ENCODE peak calls at places on chromosomes 13 and 19, in six cellular contexts. X is HTR-8/SVneo, N is LHCN-M2, O is M059J, Q is progenitor cell of endocrine pancreas, V is activated T-helper 1 cell treated with Interleukin-2 at 50 U/mL for 16 hours. G is an unnamed sample.

GRCh38 chr13:20869540-20869939 is 33.0 kb downstream of the XPO4 start:
- DNase-seq in X (no peak), O (no peak), N (peak; percentile 10), V (no peak), Q (no peak), G (no peak)

GRCh38 chr13:43879323-43880181 is at the start of the genes CCDC122 and LACC1:
- DNase-seq in V (peak; percentile 54), O (peak; percentile 76), X (peak; percentile 25), Q (peak; percentile 68), N (peak; percentile 76), G (peak; percentile 53)

GRCh38 chr19:33306853-33307792 is 4.8 kb upstream of the CEBPA start:
- DNase-seq in X (no peak), V (no peak), N (no peak), Q (no peak), O (no peak), G (no peak)

GRCh38 chr19:2476451-2477140 is 669 bp downstream of the GADD45B start:
- DNase-seq in N (peak; percentile 67), Q (no peak), O (peak; percentile 72), X (no peak), V (peak; percentile 39), G (peak; percentile 42)

GRCh38 chr19:39823693-39824092 is 10.3 kb downstream of the DYRK1B start:
- DNase-seq in N (no peak), O (no peak), Q (no peak), V (no peak), X (no peak), G (no peak)

GRCh38 chr13:27298849-27299248 is 28.2 kb downstream of the RASL11A start:
- DNase-seq in Q (no peak), O (no peak), X (no peak), V (no peak), N (no peak), G (no peak)

GRCh38 chr13:101624981-101625380 is 172.5 kb downstream of the ITGBL1 start:
- DNase-seq in N (no peak), O (no peak), X (no peak), Q (no peak), V (no peak), G (no peak)

GRCh38 chr13:32883501-32883900 is 132.7 kb upstream of the KL start:
- DNase-seq in X (no peak), O (peak; percentile 53), V (no peak), N (no peak), Q (no peak), G (no peak)

GRCh38 chr19:18611327-18612050 is 1.2 kb upstream of the TMEM59L start:
- DNase-seq in O (no peak), Q (no peak), X (no peak), N (no peak), V (no peak), G (peak; percentile 26)

G was measured in CD4-positive, alpha-beta T cell.